ENCODE peak calls at places on chromosomes 13 and 19, in nine cellular contexts. R, S, K, N, Q, L, P, U and D are unnamed samples.

GRCh38 chr19:9793051-9793591 is 24.6 kb upstream of the ZNF846 start:
- DNase-seq in R (peak; percentile 58), S (no peak), K (peak; percentile 24), N (peak; percentile 61), Q (peak; percentile 91), L (peak; percentile 36), P (peak; percentile 77), U (peak; percentile 64), D (peak; percentile 41)

GRCh38 chr13:30194906-30195305 is 112.4 kb downstream of the KATNAL1 start:
- DNase-seq in R (no peak), S (no peak), K (no peak), N (no peak), Q (no peak), L (no peak), P (no peak), U (no peak), D (peak; percentile 9)

GRCh38 chr13:42329239-42329638 is 57.3 kb downstream of the AKAP11 start:
- DNase-seq in R (no peak), S (no peak), K (no peak), N (no peak), Q (no peak), L (no peak), P (no peak), U (no peak), D (no peak)

GRCh38 chr13:110396913-110397379 is 89.9 kb downstream of the COL4A2 start:
- DNase-seq in R (peak; percentile 100), S (peak; percentile 92), K (peak; percentile 71), N (peak; percentile 77), Q (no peak), L (peak; percentile 97), P (no peak), U (no peak), D (peak; percentile 100)

GRCh38 chr13:99371956-99372355 is 64.8 kb upstream of the GPR183 start:
- DNase-seq in R (no peak), S (no peak), K (no peak), N (no peak), Q (peak; percentile 75), L (no peak), P (peak; percentile 61), U (peak; percentile 66), D (no peak)

GRCh38 chr13:20686167-20686566 is 17.3 kb upstream of the IL17D start:
- DNase-seq in R (no peak), S (no peak), K (no peak), N (no peak), Q (no peak), L (no peak), P (no peak), U (no peak), D (no peak)

GRCh38 chr13:47862841-47863240 is 138.2 kb downstream of the SUCLA2 start:
- DNase-seq in R (no peak), S (no peak), K (no peak), N (no peak), Q (no peak), L (no peak), P (no peak), U (no peak), D (no peak)

GRCh38 chr19:55229789-55230182 is 1.2 kb upstream of the TMEM86B start:
- DNase-seq in R (no peak), S (no peak), K (no peak), N (no peak), Q (no peak), L (no peak), P (no peak), U (no peak), D (no peak)

GRCh38 chr13:21672811-21673591 is 2.1 kb downstream of the FGF9 start:
- DNase-seq in R (no peak), S (no peak), K (no peak), N (no peak), Q (no peak), L (no peak), P (no peak), U (no peak), D (no peak)

GRCh38 chr13:112785419-112785856 is 95.6 kb downstream of the ATP11A start:
- DNase-seq in R (no peak), S (no peak), K (no peak), N (no peak), Q (peak; percentile 85), L (no peak), P (no peak), U (no peak), D (no peak)

GRCh38 chr13:64314286-64314685 is 2898.6 kb upstream of the PCDH20 start:
- DNase-seq in R (peak; percentile 70), S (no peak), K (peak; percentile 2), N (no peak), Q (no peak), L (no peak), P (no peak), U (no peak), D (peak; percentile 76)

GRCh38 chr13:66558511-66558910 is 671.6 kb downstream of the PCDH9 start:
- DNase-seq in R (peak; percentile 63), S (no peak), K (no peak), N (no peak), Q (no peak), L (no peak), P (no peak), U (no peak), D (peak; percentile 11)

GRCh38 chr19:18590273-18591272 is 2.0 kb downstream of the REX1BD start:
- DNase-seq in R (peak; percentile 84), S (peak; percentile 87), K (no peak), N (peak; percentile 64), Q (no peak), L (peak; percentile 76), P (peak; percentile 44), U (no peak), D (no peak)

GRCh38 chr19:5600797-5601196 is 21.8 kb downstream of the SAFB2 start:
- DNase-seq in R (no peak), S (peak; percentile 44), K (no peak), N (no peak), Q (no peak), L (no peak), P (no peak), U (no peak), D (no peak)

GRCh38 chr13:66689037-66689619 is 541.0 kb downstream of the PCDH9 start:
- DNase-seq in R (peak; percentile 7), S (no peak), K (no peak), N (no peak), Q (no peak), L (no peak), P (no peak), U (no peak), D (peak; percentile 32)

GRCh38 chr19:39582442-39582841 is 19.9 kb upstream of the LGALS13 start:
- DNase-seq in R (no peak), S (no peak), K (no peak), N (no peak), Q (no peak), L (no peak), P (peak; percentile 69), U (no peak), D (no peak)

GRCh38 chr19:22595918-22596341 is 38.2 kb upstream of the ZNF492 start:
- DNase-seq in R (no peak), S (no peak), K (no peak), N (no peak), Q (no peak), L (no peak), P (peak; percentile 7), U (no peak), D (no peak)

GRCh38 chr19:50906217-50906616 is 5.0 kb downstream of the KLK4 start:
- DNase-seq in R (peak; percentile 11), S (no peak), K (no peak), N (no peak), Q (no peak), L (no peak), P (peak; percentile 69), U (peak; percentile 23), D (peak; percentile 12)

GRCh38 chr13:113275387-113275786 is 21.7 kb upstream of the LAMP1 start:
- DNase-seq in R (peak; percentile 78), S (peak; percentile 66), K (peak; percentile 54), N (peak; percentile 38), Q (no peak), L (peak; percentile 51), P (peak; percentile 47), U (peak; percentile 36), D (peak; percentile 70)

GRCh38 chr13:102049853-102050252 is 352.0 kb downstream of the FGF14 start:
- DNase-seq in R (no peak), S (no peak), K (no peak), N (no peak), Q (no peak), L (no peak), P (no peak), U (no peak), D (no peak)

GRCh38 chr13:21124853-21125252 is 51.5 kb downstream of the SKA3 start:
- DNase-seq in R (peak; percentile 48), S (no peak), K (peak; percentile 24), N (no peak), Q (peak; percentile 60), L (no peak), P (no peak), U (no peak), D (peak; percentile 24)

GRCh38 chr13:48500652-48501197 is 32.2 kb downstream of the RCBTB2 start:
- DNase-seq in R (peak; percentile 96), S (no peak), K (peak; percentile 62), N (no peak), Q (no peak), L (peak; percentile 83), P (no peak), U (no peak), D (peak; percentile 80)

GRCh38 chr19:46904114-46905060 is 43.6 kb downstream of the ARHGAP35 start:
- DNase-seq in R (peak; percentile 74), S (peak; percentile 69), K (peak; percentile 48), N (no peak), Q (no peak), L (no peak), P (no peak), U (no peak), D (peak; percentile 91)

GRCh38 chr19:39506944-39507714 is 7.8 kb upstream of the SELENOV start:
- DNase-seq in R (peak; percentile 80), S (no peak), K (peak; percentile 63), N (peak; percentile 65), Q (no peak), L (peak; percentile 75), P (peak; percentile 76), U (peak; percentile 39), D (peak; percentile 38)

GRCh38 chr19:48321372-48321621 is 4.1 kb upstream of the EMP3 start:
- DNase-seq in R (peak; percentile 95), S (peak; percentile 97), K (peak; percentile 87), N (peak; percentile 83), Q (peak; percentile 96), L (peak; percentile 82), P (peak; percentile 98), U (peak; percentile 98), D (peak; percentile 67)

GRCh38 chr13:44396963-44397580 is 23.4 kb downstream of the SERP2 start:
- DNase-seq in R (peak; percentile 73), S (peak; percentile 72), K (peak; percentile 75), N (no peak), Q (no peak), L (no peak), P (no peak), U (no peak), D (peak; percentile 44)

GRCh38 chr13:60511637-60512036 is 114.6 kb downstream of the TDRD3 start:
- DNase-seq in R (no peak), S (no peak), K (no peak), N (no peak), Q (no peak), L (no peak), P (no peak), U (no peak), D (no peak)

GRCh38 chr19:28665748-28666147 is 547.2 kb downstream of the UQCRFS1 start:
- DNase-seq in R (no peak), S (no peak), K (no peak), N (no peak), Q (no peak), L (no peak), P (no peak), U (no peak), D (no peak)

GRCh38 chr19:17817668-17818363 is 3.5 kb downstream of the INSL3 start:
- DNase-seq in R (no peak), S (no peak), K (no peak), N (no peak), Q (no peak), L (no peak), P (no peak), U (no peak), D (no peak)

GRCh38 chr13:84605927-84606326 is 723.7 kb upstream of the SLITRK1 start:
- DNase-seq in R (no peak), S (no peak), K (no peak), N (no peak), Q (no peak), L (no peak), P (no peak), U (no peak), D (no peak)

GRCh38 chr13:28220166-28220565 is 81.8 kb downstream of the PAN3 start:
- DNase-seq in R (peak; percentile 87), S (no peak), K (no peak), N (no peak), Q (no peak), L (peak; percentile 9), P (no peak), U (no peak), D (peak; percentile 43)